ENCODE peak calls at places on chromosomes 12 and 14, in five cellular contexts. T is AG10803, K is PC-3, Y is astrocyte of the cerebellum, E is psoas muscle. N is an unnamed sample.

GRCh38 chr12:89927226-89927698 is 218.6 kb upstream of the ATP2B1 start:
- DNase-seq in T (no peak), Y (no peak), E (no peak), K (no peak), N (no peak)

GRCh38 chr14:54769955-54770863 is 132.4 kb downstream of the GCH1 start:
- DNase-seq in T (no peak), E (no peak), K (no peak), Y (no peak), N (no peak)

GRCh38 chr12:130504836-130505175 is 167.1 kb downstream of the PIWIL1 start:
- DNase-seq in Y (no peak), E (no peak), K (no peak), T (no peak), N (no peak)

GRCh38 chr12:10241276-10241675 is 28.6 kb downstream of the GABARAPL1 start:
- DNase-seq in E (no peak), Y (no peak), K (no peak), T (peak; percentile 12), N (no peak)

GRCh38 chr14:22598099-22598895 is at the start of gene ABHD4:
- DNase-seq in K (peak; percentile 61), T (peak; percentile 57), Y (no peak), E (peak; percentile 86), N (no peak)

GRCh38 chr12:123114305-123115083 is 36.4 kb downstream of the PITPNM2 start:
- DNase-seq in E (no peak), K (no peak), Y (no peak), T (no peak), N (no peak)

GRCh38 chr12:7076493-7076892 is 15.8 kb downstream of the C1R start:
- DNase-seq in Y (no peak), T (no peak), K (no peak), E (no peak), N (no peak)

GRCh38 chr12:84585996-84586395 is 326.6 kb downstream of the SLC6A15 start:
- DNase-seq in Y (no peak), T (peak; percentile 5), K (peak; percentile 85), E (no peak), N (no peak)

GRCh38 chr12:76866726-76867125 is 12.1 kb downstream of the CSRP2 start:
- DNase-seq in Y (peak; percentile 80), K (no peak), E (no peak), T (peak; percentile 94), N (no peak)

GRCh38 chr12:75889214-75889613 is 142.4 kb downstream of the PHLDA1 start:
- DNase-seq in K (no peak), E (no peak), Y (no peak), T (no peak), N (no peak)

GRCh38 chr12:45122776-45123380 is 72.0 kb upstream of the DBX2 start:
- DNase-seq in Y (peak; percentile 11), E (no peak), T (peak; percentile 31), K (peak; percentile 49), N (no peak)

GRCh38 chr12:31868980-31869379 is 90.2 kb upstream of the RESF1 start:
- DNase-seq in Y (no peak), E (no peak), K (no peak), T (peak; percentile 55), N (no peak)

GRCh38 chr14:69767369-69767999 is 542 bp downstream of the SRSF5 start:
- DNase-seq in E (peak; percentile 94), T (peak; percentile 87), Y (peak; percentile 76), K (peak; percentile 93), N (peak; percentile 38)

GRCh38 chr14:69770559-69770958 is 3.6 kb downstream of the SRSF5 start:
- DNase-seq in E (no peak), K (no peak), T (no peak), Y (no peak), N (no peak)

GRCh38 chr14:69768873-69769272 is 1.9 kb downstream of the SRSF5 start:
- DNase-seq in Y (no peak), T (no peak), E (no peak), K (peak; percentile 43), N (no peak)

GRCh38 chr14:69771136-69771535 is 4.2 kb downstream of the SRSF5 start:
- DNase-seq in E (no peak), Y (no peak), T (no peak), K (no peak), N (no peak)

GRCh38 chr14:69769623-69770022 is 2.7 kb downstream of the SRSF5 start:
- DNase-seq in E (no peak), Y (no peak), K (no peak), T (no peak), N (no peak)
- H3K4me3 ChIP-seq in E (peak overlapping the region; percentile 97), Y (no peak overlapping the region), K (peak overlapping the region; percentile 22), T (no peak overlapping the region), N (no peak overlapping the region)

DNA sequence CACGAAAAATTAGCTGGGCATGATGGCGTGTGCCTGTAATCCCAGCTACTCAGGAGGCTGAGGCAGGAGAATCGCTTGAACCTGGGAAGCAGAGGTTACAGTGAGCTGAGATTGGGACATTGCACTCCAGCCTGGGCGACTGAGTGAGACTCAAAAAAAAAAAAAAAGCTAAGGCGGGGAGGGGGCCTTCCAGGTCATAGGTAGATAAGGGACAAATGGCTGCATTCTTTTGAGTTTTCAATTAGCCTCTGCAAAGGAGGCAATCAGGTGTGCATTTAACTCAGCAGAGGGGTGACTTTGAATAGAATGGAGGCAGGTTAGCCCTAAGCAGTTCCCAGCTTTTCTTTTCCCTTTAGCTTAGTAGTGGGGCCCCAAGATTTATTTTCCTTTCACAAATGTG is 743 bp upstream of the AACS start:
- DNase-seq in Y (no peak), T (no peak), K (no peak), E (no peak), N (no peak)
- H3K4me3 ChIP-seq in Y (peak overlapping the region; percentile 79), T (peak overlapping the region; percentile 80), K (peak overlapping the region; percentile 98), E (peak overlapping the region; percentile 88), N (peak overlapping the region; percentile 79)

GRCh38 chr12:81757731-81758325 is 1.3 kb downstream of the PPFIA2 start:
- DNase-seq in K (no peak), T (no peak), Y (no peak), E (no peak), N (no peak)

GRCh38 chr12:81759215-81759991 is at the start of gene PPFIA2:
- DNase-seq in K (no peak), Y (peak; percentile 34), E (peak; percentile 17), T (peak; percentile 8), N (no peak)

DNA sequence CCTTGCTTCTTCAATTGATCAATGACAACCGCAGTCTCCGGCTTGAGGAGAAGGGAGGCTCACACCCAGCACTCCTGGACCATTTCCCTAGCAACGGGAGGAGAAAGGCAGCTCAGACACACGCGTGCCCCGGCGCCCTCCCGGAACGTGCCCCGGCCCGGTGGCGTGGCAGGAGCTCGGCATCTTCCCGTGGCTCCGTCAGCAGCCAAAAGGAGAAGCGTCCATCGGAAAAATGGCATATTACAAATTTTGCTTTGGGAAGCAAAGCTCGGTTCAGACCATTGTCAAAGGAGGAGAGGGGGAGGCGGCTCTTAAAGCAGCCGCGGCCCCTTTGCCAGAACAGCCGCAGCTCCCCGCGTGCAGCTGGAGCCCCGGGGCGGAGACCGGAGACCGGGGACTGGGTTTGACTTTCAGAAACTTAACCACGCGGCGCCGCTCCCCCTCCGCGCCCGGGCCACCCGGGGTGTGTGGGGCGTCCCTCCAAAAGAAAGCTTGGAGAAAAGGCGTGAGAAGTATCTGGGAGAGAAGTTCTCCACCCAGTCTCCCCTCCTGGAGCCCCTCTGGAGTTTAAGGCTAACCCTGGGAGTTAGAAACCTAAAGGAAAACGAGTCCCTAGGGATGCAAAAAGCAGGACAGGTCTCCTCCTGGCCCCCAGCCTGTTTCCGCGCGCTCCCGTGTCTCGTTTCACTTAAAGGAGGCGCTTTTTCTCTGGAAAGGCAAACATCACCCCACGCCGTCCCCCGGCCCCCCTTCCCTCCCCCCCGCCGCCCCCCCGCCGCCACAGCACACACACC is 532 bp downstream of the PPFIA2 start:
- DNase-seq in K (no peak), Y (no peak), E (peak; percentile 16), T (peak; percentile 10), N (no peak)
- H3K4me3 ChIP-seq in K (peak overlapping the region; percentile 48), Y (peak overlapping the region; percentile 67), E (peak overlapping the region; percentile 66), T (peak overlapping the region; percentile 53), N (peak overlapping the region; percentile 42)

GRCh38 chr12:81520064-81520945 is 238.8 kb downstream of the PPFIA2 start:
- DNase-seq in K (no peak), Y (no peak), E (no peak), T (no peak), N (no peak)
- H3K4me3 ChIP-seq in K (peak overlapping the region; percentile 56), Y (no peak overlapping the region), E (peak overlapping the region; percentile 25), T (peak overlapping the region; percentile 10), N (no peak overlapping the region)

GRCh38 chr12:66676241-66676640 is 2.6 kb downstream of the GRIP1 start:
- DNase-seq in K (no peak), E (no peak), T (no peak), Y (no peak), N (no peak)

GRCh38 chr12:66674495-66675122 is 4.3 kb downstream of the GRIP1 start:
- DNase-seq in Y (no peak), E (no peak), K (no peak), T (no peak), N (no peak)

GRCh38 chr12:66683073-66683472 is 4.2 kb upstream of the GRIP1 start:
- DNase-seq in Y (no peak), T (no peak), E (no peak), K (no peak), N (no peak)

GRCh38 chr12:66679441-66680069 is 679 bp upstream of the GRIP1 start:
- DNase-seq in K (no peak), E (no peak), T (no peak), Y (no peak), N (no peak)

DNA sequence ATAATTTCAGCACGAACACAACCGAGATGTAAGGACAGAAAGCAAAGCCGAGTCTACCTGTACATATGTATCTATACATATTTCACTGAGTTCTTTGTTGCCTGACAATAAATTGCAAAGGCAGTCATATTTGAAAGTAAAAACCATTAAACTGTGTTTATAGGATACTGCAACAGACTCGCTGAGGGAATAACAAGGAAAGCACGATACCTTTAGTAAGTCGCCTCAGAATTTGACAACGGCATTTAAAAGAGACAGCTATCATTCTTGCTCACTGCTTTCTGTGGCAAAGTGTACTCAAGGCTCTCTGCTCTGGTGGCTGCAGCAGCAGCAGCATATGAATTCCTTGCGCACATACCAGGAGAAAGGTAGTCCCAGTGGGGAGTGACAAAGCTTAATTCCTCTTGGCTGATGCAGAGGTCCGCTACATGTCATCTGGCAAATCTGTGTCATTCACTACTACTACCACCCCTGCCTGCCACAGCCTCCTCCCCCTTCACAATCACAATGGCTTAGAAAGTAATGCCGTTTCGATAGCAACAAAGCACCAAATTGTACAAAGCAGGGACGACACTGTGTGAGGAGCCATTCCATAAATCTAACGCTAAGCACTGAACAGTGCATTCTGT is at the start of gene GRIP1:
- DNase-seq in E (no peak), Y (no peak), K (peak; percentile 75), T (no peak), N (no peak)
- H3K4me3 ChIP-seq in E (peak within 1 kb of the TSS; percentile 48), Y (peak within 1 kb of the TSS; percentile 26), K (peak within 1 kb of the TSS; percentile 66), T (no peak within 1 kb of the TSS), N (no peak within 1 kb of the TSS)

DNA sequence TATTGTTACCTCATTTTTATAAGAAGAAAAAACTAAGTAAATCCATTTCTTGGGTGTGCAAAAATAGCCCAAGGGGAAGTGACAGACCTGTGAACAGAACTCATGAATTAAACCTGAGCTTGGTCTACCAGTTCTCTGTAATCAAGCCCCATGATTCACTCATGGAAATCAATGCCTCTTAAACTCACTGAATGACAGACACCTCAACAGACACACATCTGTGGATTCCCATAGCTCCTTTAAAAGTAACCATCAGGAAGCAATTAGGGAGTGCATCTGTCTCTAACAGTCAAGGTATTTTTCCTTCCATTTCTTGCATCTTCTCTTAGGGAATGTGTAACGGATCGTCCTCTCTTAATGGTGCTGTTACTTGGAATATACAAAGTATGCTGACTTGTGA is 215.0 kb upstream of the EEA1 start:
- DNase-seq in K (peak; percentile 39), T (peak; percentile 26), Y (no peak), E (no peak), N (no peak)
- H3K4me3 ChIP-seq in K (no peak overlapping the region), T (no peak overlapping the region), Y (no peak overlapping the region), E (no peak overlapping the region), N (no peak overlapping the region)

GRCh38 chr14:104678346-104678745 is 11.1 kb upstream of the INF2 start:
- DNase-seq in T (peak; percentile 25), K (no peak), Y (no peak), E (no peak), N (no peak)
- H3K4me3 ChIP-seq in T (peak overlapping the region; percentile 62), K (peak overlapping the region; percentile 45), Y (peak overlapping the region; percentile 44), E (peak overlapping the region; percentile 70), N (peak overlapping the region; percentile 60)